ENCODE peak calls at places on chromosomes 7 and 10, in six cellular contexts. T, U, Y, O, G and D are unnamed samples.
A peak's percentile ranks its signal among the peaks of the same experiment; 100 is the strongest.

GRCh38 chr7:36686499-36686898 is 37.8 kb downstream of the AOAH start:
- DNase-seq in T (no peak), U (no peak), Y (no peak), O (no peak), G (no peak), D (peak; percentile 78)

GRCh38 chr10:42982886-42983594 is 93.8 kb upstream of the RET start:
- DNase-seq in T (no peak), U (no peak), Y (no peak), O (no peak), G (no peak), D (peak; percentile 37)

GRCh38 chr7:24572421-24573007 is 738 bp upstream of the PALS2 start:
- DNase-seq in T (peak; percentile 33), U (peak; percentile 13), Y (peak; percentile 20), O (peak; percentile 58), G (no peak), D (peak; percentile 27)

GRCh38 chr7:104371216-104371796 is 42.9 kb downstream of the LHFPL3 start:
- DNase-seq in T (no peak), U (no peak), Y (no peak), O (no peak), G (no peak), D (no peak)

GRCh38 chr7:140284062-140284461 is 107.3 kb upstream of the KDM7A start:
- DNase-seq in T (no peak), U (no peak), Y (no peak), O (no peak), G (no peak), D (no peak)

GRCh38 chr7:86961686-86962085 is 97.8 kb downstream of the ELAPOR2 start:
- DNase-seq in T (no peak), U (no peak), Y (no peak), O (no peak), G (no peak), D (no peak)

GRCh38 chr7:83362786-83363185 is 200.1 kb upstream of the PCLO start:
- DNase-seq in T (no peak), U (no peak), Y (no peak), O (peak; percentile 17), G (no peak), D (no peak)

GRCh38 chr7:131827421-131827820 is 271.0 kb upstream of the PODXL start:
- DNase-seq in T (no peak), U (no peak), Y (no peak), O (no peak), G (no peak), D (no peak)

GRCh38 chr10:131870411-131870810 is 30.4 kb upstream of the PPP2R2D start:
- DNase-seq in T (no peak), U (no peak), Y (no peak), O (no peak), G (no peak), D (no peak)

GRCh38 chr7:30458311-30458710 is 20.3 kb downstream of the NOD1 start:
- DNase-seq in T (no peak), U (no peak), Y (no peak), O (no peak), G (no peak), D (no peak)

GRCh38 chr7:19834566-19834965 is 61.1 kb upstream of the TMEM196 start:
- DNase-seq in T (no peak), U (no peak), Y (no peak), O (no peak), G (no peak), D (no peak)

GRCh38 chr10:25556457-25556856 is 377.6 kb upstream of the MYO3A start:
- DNase-seq in T (no peak), U (no peak), Y (peak; percentile 40), O (peak; percentile 96), G (no peak), D (no peak)

GRCh38 chr7:5423272-5423843 is at the start of gene TNRC18:
- DNase-seq in T (peak; percentile 38), U (no peak), Y (no peak), O (no peak), G (no peak), D (peak; percentile 81)

GRCh38 chr7:2808891-2809660 is 35.0 kb downstream of the GNA12 start:
- DNase-seq in T (no peak), U (no peak), Y (no peak), O (no peak), G (no peak), D (peak; percentile 31)

GRCh38 chr7:55128693-55129394 is 110.0 kb downstream of the EGFR start:
- DNase-seq in T (no peak), U (no peak), Y (no peak), O (no peak), G (no peak), D (no peak)

GRCh38 chr10:121172406-121172805 is 321.2 kb downstream of the WDR11 start:
- DNase-seq in T (no peak), U (no peak), Y (no peak), O (no peak), G (no peak), D (no peak)

GRCh38 chr10:12774219-12774894 is 227.2 kb downstream of the CCDC3 start:
- DNase-seq in T (no peak), U (no peak), Y (no peak), O (no peak), G (no peak), D (no peak)

GRCh38 chr7:12267542-12267941 is 56.4 kb downstream of the TMEM106B start:
- DNase-seq in T (no peak), U (no peak), Y (no peak), O (no peak), G (no peak), D (no peak)

GRCh38 chr10:92901819-92902234 is 53.5 kb downstream of the EXOC6 start:
- DNase-seq in T (no peak), U (no peak), Y (no peak), O (no peak), G (peak; percentile 56), D (no peak)

GRCh38 chr10:123464428-123465323 is 201.5 kb upstream of the GPR26 start:
- DNase-seq in T (no peak), U (no peak), Y (no peak), O (no peak), G (no peak), D (peak; percentile 87)

DNA sequence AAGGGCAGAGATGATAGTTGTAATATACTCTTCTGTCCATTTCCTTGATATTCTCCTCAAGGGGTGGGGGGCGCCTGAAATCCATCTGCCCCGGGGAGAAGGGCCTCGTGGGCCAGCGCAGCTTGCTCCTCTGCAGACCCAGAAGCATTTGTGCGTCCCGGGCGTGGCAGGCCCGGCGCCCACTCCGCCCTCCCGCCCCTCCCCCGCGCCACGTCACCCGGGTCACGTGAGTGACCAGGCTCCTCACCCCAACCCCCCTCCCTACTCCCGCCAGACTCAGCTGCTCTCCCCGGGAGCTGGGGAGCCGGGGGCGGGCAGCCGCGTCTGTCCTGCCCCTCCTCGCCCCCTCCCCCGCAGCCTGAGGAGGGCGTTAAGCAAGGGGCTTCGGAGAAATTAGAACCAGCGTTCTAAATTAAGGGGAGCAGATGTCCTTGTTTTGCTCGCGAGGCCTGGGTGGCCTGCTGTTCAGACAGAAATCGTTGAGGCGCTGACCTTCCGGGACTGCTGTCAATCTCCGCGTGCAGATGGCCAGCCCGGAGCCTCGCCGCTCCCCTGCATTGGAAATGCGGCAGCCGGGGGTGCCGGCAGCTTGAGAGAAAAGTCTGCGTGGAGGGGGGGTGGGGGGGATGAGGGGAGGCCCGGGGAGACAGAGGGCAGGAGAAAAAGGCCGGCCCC is 102.1 kb upstream of the ZNF438 start:
- DNase-seq in T (no peak), U (no peak), Y (peak; percentile 91), O (peak; percentile 58), G (peak; percentile 26), D (peak; percentile 89)
- TF ChIP-seq POLR2A in T (no peak), U (no peak), Y (peak; percentile 56), O (no peak), G (peak; percentile 77), D (peak; percentile 35)

GRCh38 chr7:123455965-123456364 is 78.4 kb downstream of the IQUB start:
- DNase-seq in T (no peak), U (no peak), Y (no peak), O (no peak), G (no peak), D (no peak)
- TF ChIP-seq MYC in T (no peak), U (no peak), Y (no peak), O (no peak), G (no peak), D (no peak)

GRCh38 chr7:65004575-65004974 is 1.9 kb downstream of the ERV3-1 start:
- DNase-seq in T (no peak), U (no peak), Y (peak; percentile 61), O (no peak), G (no peak), D (peak; percentile 58)

GRCh38 chr7:65001291-65001814 is 5.1 kb downstream of the ERV3-1 start:
- DNase-seq in T (no peak), U (peak; percentile 49), Y (no peak), O (no peak), G (no peak), D (no peak)

GRCh38 chr7:65002972-65003585 is 3.4 kb downstream of the ERV3-1 start:
- DNase-seq in T (no peak), U (no peak), Y (no peak), O (no peak), G (no peak), D (no peak)

GRCh38 chr7:65006094-65006992 is at the start of gene ERV3-1:
- DNase-seq in T (peak; percentile 81), U (peak; percentile 97), Y (peak; percentile 99), O (peak; percentile 95), G (peak; percentile 90), D (peak; percentile 100)
- TF ChIP-seq POLR2A in T (peak; percentile 76), U (peak; percentile 93), Y (peak; percentile 99), O (peak; percentile 94), G (peak; percentile 95), D (peak; percentile 99)

GRCh38 chr7:150317748-150318444 is 5.3 kb upstream of the LRRC61 start:
- DNase-seq in T (no peak), U (no peak), Y (peak; percentile 88), O (peak; percentile 35), G (no peak), D (no peak)
- TF ChIP-seq MYC in T (no peak), U (no peak), Y (peak; percentile 76), O (no peak), G (no peak), D (no peak)

GRCh38 chr7:155003215-155003999 is 483 bp upstream of the PAXIP1 start:
- DNase-seq in T (peak; percentile 85), U (peak; percentile 63), Y (peak; percentile 90), O (peak; percentile 71), G (no peak), D (peak; percentile 91)
- TF ChIP-seq POLR2A in T (peak; percentile 73), U (peak; percentile 80), Y (peak; percentile 90), O (peak; percentile 75), G (peak; percentile 87), D (peak; percentile 93)

DNA sequence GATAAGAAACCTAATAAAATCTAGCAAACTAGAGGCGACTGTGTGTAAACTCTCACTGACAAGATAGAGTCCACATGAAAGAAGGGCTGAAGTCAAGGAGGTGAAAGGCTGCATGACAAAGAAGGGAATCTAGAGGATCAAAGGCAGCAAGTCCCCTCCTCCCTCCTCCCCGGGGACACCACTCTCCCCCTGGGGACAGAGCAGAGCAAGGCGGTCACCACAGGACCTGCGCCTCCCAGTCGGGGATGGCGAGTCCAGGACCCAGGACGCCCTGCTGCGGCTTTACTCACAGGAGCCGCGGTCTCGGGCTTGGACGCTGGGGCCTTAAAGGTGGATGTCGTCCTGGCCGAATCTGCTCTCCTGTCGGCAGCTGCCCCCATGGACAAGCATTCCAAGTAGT is 22.4 kb downstream of the BRI3 start:
- DNase-seq in T (no peak), U (no peak), Y (no peak), O (no peak), G (no peak), D (no peak)
- TF ChIP-seq MYC in T (no peak), U (no peak), Y (no peak), O (no peak), G (no peak), D (no peak)

GRCh38 chr10:37206132-37206531 is 80.7 kb downstream of the ANKRD30A start:
- DNase-seq in T (no peak), U (no peak), Y (no peak), O (no peak), G (no peak), D (no peak)
- TF ChIP-seq POLR2A in T (no peak), U (no peak), Y (no peak), O (no peak), G (no peak), D (no peak)